ENCODE peak calls at places on chromosomes 5 and 9, in five cellular contexts. V is psoas muscle, K is NCI-H1694, Q is GM23338, M is fibroblast of gingiva. L is an unnamed sample.
A peak's percentile ranks its signal among the peaks of the same experiment; 100 is the strongest.

GRCh38 chr5:135535820-135536801 is at the start of gene NEUROG1:
- DNase-seq in V (no peak), K (no peak), Q (peak; percentile 91), M (no peak), L (no peak)

GRCh38 chr9:17004500-17004899 is 130.3 kb upstream of the CNTLN start:
- DNase-seq in V (no peak), K (no peak), Q (peak; percentile 11), M (peak; percentile 49), L (peak; percentile 58)

GRCh38 chr5:148807845-148808244 is 18.6 kb upstream of the ADRB2 start:
- DNase-seq in V (no peak), K (no peak), Q (no peak), M (no peak), L (no peak)

GRCh38 chr9:136997830-136998234 is 1.5 kb upstream of the CLIC3 start:
- DNase-seq in V (no peak), K (no peak), Q (no peak), M (no peak), L (no peak)

GRCh38 chr5:98936948-98937715 is 8.3 kb upstream of the CHD1 start:
- DNase-seq in V (no peak), K (no peak), Q (no peak), M (no peak), L (no peak)

GRCh38 chr5:37071901-37072581 is 177.1 kb downstream of the CPLANE1 start:
- DNase-seq in V (no peak), K (no peak), Q (no peak), M (peak; percentile 39), L (peak; percentile 41)

GRCh38 chr5:1570975-1571374 is 47.2 kb upstream of the LPCAT1 start:
- DNase-seq in V (no peak), K (no peak), Q (no peak), M (no peak), L (no peak)

GRCh38 chr5:142421158-142421617 is 96.4 kb upstream of the SPRY4 start:
- DNase-seq in V (no peak), K (no peak), Q (no peak), M (no peak), L (no peak)

GRCh38 chr5:117094114-117094815 is 519.6 kb upstream of the SEMA6A start:
- DNase-seq in V (no peak), K (no peak), Q (no peak), M (no peak), L (no peak)

GRCh38 chr5:91562922-91563321 is 179.8 kb upstream of the ARRDC3 start:
- DNase-seq in V (no peak), K (no peak), Q (no peak), M (no peak), L (no peak)

GRCh38 chr5:463952-464351 is 21.0 kb downstream of the EXOC3 start:
- DNase-seq in V (no peak), K (no peak), Q (no peak), M (no peak), L (no peak)

GRCh38 chr9:107172979-107173347 is 110.1 kb upstream of the RAD23B start:
- DNase-seq in V (no peak), K (no peak), Q (no peak), M (no peak), L (no peak)

GRCh38 chr9:89481161-89481915 is 16.6 kb downstream of the SEMA4D start:
- DNase-seq in V (no peak), K (no peak), Q (no peak), M (no peak), L (no peak)

GRCh38 chr9:69785757-69786156 is 25.9 kb upstream of the PTAR1 start:
- DNase-seq in V (no peak), K (no peak), Q (peak; percentile 67), M (peak; percentile 36), L (peak; percentile 40)

GRCh38 chr9:38417003-38417965 is 7.0 kb downstream of the IGFBPL1 start:
- DNase-seq in V (no peak), K (peak; percentile 70), Q (peak; percentile 89), M (no peak), L (peak; percentile 32)

GRCh38 chr5:178143901-178144300 is 9.8 kb downstream of the NHP2 start:
- DNase-seq in V (peak; percentile 57), K (peak; percentile 80), Q (no peak), M (no peak), L (no peak)

GRCh38 chr9:693460-694390 is 147.8 kb upstream of the DMRT1 start:
- DNase-seq in V (peak; percentile 37), K (peak; percentile 37), Q (peak; percentile 37), M (peak; percentile 88), L (peak; percentile 78)

GRCh38 chr5:132239776-132240175 is 12.1 kb upstream of the P4HA2 start:
- DNase-seq in V (no peak), K (no peak), Q (no peak), M (no peak), L (no peak)

GRCh38 chr5:9149988-9150387 is 395.9 kb downstream of the SEMA5A start:
- DNase-seq in V (no peak), K (no peak), Q (no peak), M (peak; percentile 8), L (no peak)

GRCh38 chr5:157708866-157709265 is 22.4 kb upstream of the THG1L start:
- DNase-seq in V (no peak), K (no peak), Q (no peak), M (no peak), L (peak; percentile 68)

GRCh38 chr5:166961028-166961427 is 1330.4 kb upstream of the WWC1 start:
- DNase-seq in V (no peak), K (no peak), Q (peak; percentile 48), M (no peak), L (no peak)

GRCh38 chr5:411728-412127 is 31.2 kb upstream of the EXOC3 start:
- DNase-seq in V (no peak), K (no peak), Q (no peak), M (no peak), L (no peak)

GRCh38 chr9:13443380-13444271 is 164.1 kb upstream of the MPDZ start:
- DNase-seq in V (no peak), K (peak; percentile 63), Q (no peak), M (no peak), L (no peak)

GRCh38 chr9:96176901-96177718 is 124.9 kb downstream of the HSD17B3 start:
- DNase-seq in V (no peak), K (no peak), Q (peak; percentile 53), M (peak; percentile 55), L (no peak)

GRCh38 chr9:12884736-12885395 is 110.0 kb downstream of the LURAP1L start:
- DNase-seq in V (no peak), K (peak; percentile 40), Q (peak; percentile 57), M (peak; percentile 80), L (peak; percentile 34)

GRCh38 chr9:79559501-79560181 is 12.1 kb upstream of the TLE4 start:
- DNase-seq in V (no peak), K (no peak), Q (no peak), M (no peak), L (no peak)

GRCh38 chr9:113398796-113399195 is 2.3 kb downstream of the ALAD start:
- DNase-seq in V (no peak), K (no peak), Q (no peak), M (no peak), L (no peak)

GRCh38 chr5:180802325-180803180 is at the start of gene MGAT1:
- DNase-seq in V (peak; percentile 92), K (no peak), Q (peak; percentile 89), M (peak; percentile 92), L (peak; percentile 97)

GRCh38 chr9:89683626-89684025 is 78.8 kb downstream of the GADD45G start:
- DNase-seq in V (no peak), K (no peak), Q (no peak), M (no peak), L (no peak)

GRCh38 chr9:119114681-119115080 is 254.6 kb downstream of the BRINP1 start:
- DNase-seq in V (no peak), K (peak; percentile 37), Q (peak; percentile 68), M (no peak), L (no peak)

GRCh38 chr5:10248378-10249260 is 1.1 kb downstream of the ATPSCKMT start:
- DNase-seq in V (no peak), K (no peak), Q (no peak), M (no peak), L (no peak)